ENCODE peak calls at places on chromosomes 12 and 14, in five cellular contexts. J, P, X, F and D are unnamed samples.

GRCh38 chr12:109428038-109428629 is 49.0 kb downstream of the KCTD10 start:
- DNase-seq in P (peak; percentile 86), J (peak; percentile 61), X (peak; percentile 81), F (peak; percentile 76), D (peak; percentile 75)

GRCh38 chr12:57368349-57369095 is 62.3 kb downstream of the R3HDM2 start:
- DNase-seq in F (no peak), X (no peak), J (no peak), P (no peak), D (no peak)

GRCh38 chr14:77641534-77642341 is 25.3 kb upstream of the SPTLC2 start:
- DNase-seq in J (peak; percentile 46), F (peak; percentile 68), P (peak; percentile 87), X (peak; percentile 82), D (peak; percentile 76)

GRCh38 chr14:100524933-100525243 is 62.3 kb downstream of the BEGAIN start:
- DNase-seq in X (peak; percentile 25), P (peak; percentile 74), F (peak; percentile 44), J (peak; percentile 8), D (no peak)

GRCh38 chr14:61542848-61543790 is 152.2 kb upstream of the HIF1A start:
- DNase-seq in F (no peak), P (no peak), J (no peak), X (no peak), D (no peak)

GRCh38 chr14:89289477-89289876 is 127.6 kb downstream of the FOXN3 start:
- DNase-seq in F (no peak), P (no peak), X (no peak), J (no peak), D (no peak)

GRCh38 chr14:69580009-69580577 is 5.4 kb upstream of the CCDC177 start:
- DNase-seq in J (no peak), F (no peak), P (peak; percentile 54), X (peak; percentile 30), D (peak; percentile 44)

GRCh38 chr12:104628338-104629135 is 171.8 kb downstream of the CHST11 start:
- DNase-seq in F (no peak), J (no peak), P (no peak), X (no peak), D (no peak)

GRCh38 chr12:12495536-12495935 is 67.1 kb downstream of the DUSP16 start:
- DNase-seq in P (no peak), X (no peak), F (no peak), J (no peak), D (no peak)

GRCh38 chr12:45327823-45328383 is 112.0 kb downstream of the ANO6 start:
- DNase-seq in J (no peak), F (no peak), P (no peak), X (no peak), D (no peak)

GRCh38 chr14:86654558-86655184 is 1124.7 kb downstream of the FLRT2 start:
- DNase-seq in P (peak; percentile 69), J (peak; percentile 9), X (peak; percentile 80), F (peak; percentile 37), D (no peak)

GRCh38 chr12:12979731-12980259 is 20.3 kb downstream of the HEBP1 start:
- DNase-seq in F (no peak), J (no peak), X (no peak), P (no peak), D (no peak)

GRCh38 chr12:74689929-74690328 is 152.3 kb downstream of the ATXN7L3B start:
- DNase-seq in J (no peak), P (no peak), X (no peak), F (no peak), D (no peak)